ENCODE peak calls at places on chromosomes 2 and 18, in eight cellular contexts. One of them, this sample, is unnamed.

GRCh38 chr18:56431551-56431950 is 206.8 kb downstream of the TXNL1 start:
- DNase-seq in Panc1: no peak
- DNase-seq in cardiac muscle cell: no peak
- DNase-seq in astrocyte of the spinal cord: peak
- DNase-seq in choroid plexus epithelial cell: peak
- DNase-seq in H1: no peak
- DNase-seq in transverse colon: no peak
- DNase-seq in heart left ventricle: no peak
- DNase-seq in this sample: no peak

GRCh38 chr2:196335238-196335637 is 163.9 kb upstream of the STK17B start:
- DNase-seq in cardiac muscle cell: peak
- DNase-seq in transverse colon: no peak
- DNase-seq in H1: no peak
- DNase-seq in heart left ventricle: no peak
- DNase-seq in astrocyte of the spinal cord: peak
- DNase-seq in choroid plexus epithelial cell: peak
- DNase-seq in Panc1: peak
- DNase-seq in this sample: no peak

GRCh38 chr18:39166776-39167175 is 1601.2 kb upstream of the CELF4 start:
- DNase-seq in heart left ventricle: no peak
- DNase-seq in transverse colon: no peak
- DNase-seq in astrocyte of the spinal cord: no peak
- DNase-seq in cardiac muscle cell: no peak
- DNase-seq in choroid plexus epithelial cell: no peak
- DNase-seq in H1: no peak
- DNase-seq in Panc1: no peak
- DNase-seq in this sample: no peak

GRCh38 chr18:58527116-58528010 is 101.5 kb downstream of the ALPK2 start:
- DNase-seq in cardiac muscle cell: peak
- DNase-seq in H1: no peak
- DNase-seq in astrocyte of the spinal cord: peak
- DNase-seq in Panc1: no peak
- DNase-seq in choroid plexus epithelial cell: no peak
- DNase-seq in heart left ventricle: no peak
- DNase-seq in transverse colon: no peak
- DNase-seq in this sample: no peak

GRCh38 chr2:133439281-133439920 is 128.9 kb downstream of the NCKAP5 start:
- DNase-seq in heart left ventricle: no peak
- DNase-seq in H1: no peak
- DNase-seq in Panc1: no peak
- DNase-seq in cardiac muscle cell: no peak
- DNase-seq in transverse colon: no peak
- DNase-seq in astrocyte of the spinal cord: no peak
- DNase-seq in choroid plexus epithelial cell: no peak
- DNase-seq in this sample: no peak

GRCh38 chr2:61220768-61221167 is 58.8 kb downstream of the C2orf74 start:
- DNase-seq in astrocyte of the spinal cord: peak
- DNase-seq in heart left ventricle: no peak
- DNase-seq in Panc1: no peak
- DNase-seq in cardiac muscle cell: peak
- DNase-seq in choroid plexus epithelial cell: peak
- DNase-seq in transverse colon: no peak
- DNase-seq in H1: no peak
- DNase-seq in this sample: no peak

GRCh38 chr2:69138793-69139510 is 126.0 kb downstream of the ANTXR1 start:
- DNase-seq in astrocyte of the spinal cord: peak
- DNase-seq in Panc1: peak
- DNase-seq in cardiac muscle cell: peak
- DNase-seq in H1: no peak
- DNase-seq in transverse colon: peak
- DNase-seq in choroid plexus epithelial cell: peak
- DNase-seq in heart left ventricle: no peak
- DNase-seq in this sample: no peak

GRCh38 chr18:23502516-23503037 is 734 bp upstream of the RMC1 start:
- DNase-seq in cardiac muscle cell: no peak
- DNase-seq in heart left ventricle: no peak
- DNase-seq in H1: no peak
- DNase-seq in astrocyte of the spinal cord: no peak
- DNase-seq in choroid plexus epithelial cell: no peak
- DNase-seq in Panc1: no peak
- DNase-seq in transverse colon: peak
- DNase-seq in this sample: no peak

GRCh38 chr18:2515908-2516625 is 55.2 kb downstream of the METTL4 start:
- DNase-seq in transverse colon: no peak
- DNase-seq in cardiac muscle cell: peak
- DNase-seq in H1: no peak
- DNase-seq in astrocyte of the spinal cord: peak
- DNase-seq in Panc1: no peak
- DNase-seq in heart left ventricle: no peak
- DNase-seq in choroid plexus epithelial cell: peak
- DNase-seq in this sample: no peak

GRCh38 chr2:158120102-158120501 is 18.4 kb downstream of the UPP2 start:
- DNase-seq in transverse colon: no peak
- DNase-seq in Panc1: no peak
- DNase-seq in astrocyte of the spinal cord: no peak
- DNase-seq in choroid plexus epithelial cell: no peak
- DNase-seq in heart left ventricle: no peak
- DNase-seq in H1: no peak
- DNase-seq in cardiac muscle cell: no peak
- DNase-seq in this sample: no peak

GRCh38 chr2:37770797-37771196 is 99.4 kb upstream of the CDC42EP3 start:
- DNase-seq in Panc1: no peak
- DNase-seq in choroid plexus epithelial cell: no peak
- DNase-seq in astrocyte of the spinal cord: no peak
- DNase-seq in H1: no peak
- DNase-seq in cardiac muscle cell: no peak
- DNase-seq in heart left ventricle: no peak
- DNase-seq in transverse colon: no peak
- DNase-seq in this sample: no peak

GRCh38 chr18:13399511-13399910 is 181.0 kb downstream of the LDLRAD4 start:
- DNase-seq in choroid plexus epithelial cell: no peak
- DNase-seq in heart left ventricle: no peak
- DNase-seq in transverse colon: no peak
- DNase-seq in astrocyte of the spinal cord: no peak
- DNase-seq in cardiac muscle cell: no peak
- DNase-seq in Panc1: no peak
- DNase-seq in H1: no peak
- DNase-seq in this sample: no peak

GRCh38 chr2:26529406-26530070 is 51.6 kb upstream of the OTOF start:
- DNase-seq in cardiac muscle cell: no peak
- DNase-seq in transverse colon: no peak
- DNase-seq in heart left ventricle: no peak
- DNase-seq in astrocyte of the spinal cord: no peak
- DNase-seq in H1: no peak
- DNase-seq in choroid plexus epithelial cell: no peak
- DNase-seq in Panc1: no peak
- DNase-seq in this sample: no peak

GRCh38 chr2:26528870-26529269 is 50.9 kb upstream of the OTOF start:
- DNase-seq in Panc1: no peak
- DNase-seq in choroid plexus epithelial cell: no peak
- DNase-seq in transverse colon: peak
- DNase-seq in H1: no peak
- DNase-seq in cardiac muscle cell: no peak
- DNase-seq in heart left ventricle: no peak
- DNase-seq in astrocyte of the spinal cord: no peak
- DNase-seq in this sample: no peak

GRCh38 chr2:26532301-26533250 is 54.7 kb upstream of the OTOF start:
- DNase-seq in choroid plexus epithelial cell: no peak
- DNase-seq in H1: no peak
- DNase-seq in transverse colon: peak
- DNase-seq in heart left ventricle: no peak
- DNase-seq in cardiac muscle cell: no peak
- DNase-seq in Panc1: no peak
- DNase-seq in astrocyte of the spinal cord: no peak
- DNase-seq in this sample: no peak

GRCh38 chr2:26530141-26530540 is 52.2 kb upstream of the OTOF start:
- DNase-seq in choroid plexus epithelial cell: no peak
- DNase-seq in Panc1: no peak
- DNase-seq in H1: no peak
- DNase-seq in heart left ventricle: no peak
- DNase-seq in cardiac muscle cell: no peak
- DNase-seq in astrocyte of the spinal cord: no peak
- DNase-seq in transverse colon: no peak
- DNase-seq in this sample: no peak

DNA sequence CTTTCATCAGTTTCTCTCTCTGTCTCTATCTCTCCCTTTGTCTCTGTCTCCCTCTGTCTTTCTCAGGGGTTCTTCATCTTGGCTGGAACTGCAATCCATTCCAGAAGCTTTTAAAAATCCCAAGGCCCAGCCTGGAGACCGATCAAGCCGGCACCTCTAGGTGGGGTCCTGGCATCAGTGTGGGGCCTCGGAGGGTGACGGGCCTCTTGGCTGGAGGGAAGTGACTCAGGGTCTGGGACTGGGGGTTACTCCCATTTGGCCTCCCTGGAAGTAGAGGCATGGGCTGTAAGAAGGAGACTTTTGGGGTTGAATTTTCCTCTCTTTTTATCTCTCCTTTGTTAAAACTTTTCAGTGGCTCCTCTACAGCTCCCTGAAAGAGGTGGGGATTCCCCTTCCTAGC is 52.8 kb upstream of the OTOF start:
- DNase-seq in choroid plexus epithelial cell: peak
- DNase-seq in H1: no peak
- DNase-seq in cardiac muscle cell: peak
- DNase-seq in astrocyte of the spinal cord: peak
- DNase-seq in Panc1: no peak
- DNase-seq in transverse colon: no peak
- DNase-seq in heart left ventricle: no peak
- DNase-seq in this sample: no peak
- TF ChIP-seq CTCF in choroid plexus epithelial cell: no peak
- TF ChIP-seq CTCF in H1: no peak
- TF ChIP-seq CTCF in cardiac muscle cell: no peak
- TF ChIP-seq CTCF in astrocyte of the spinal cord: no peak
- TF ChIP-seq CTCF in Panc1: no peak
- TF ChIP-seq CTCF in transverse colon: no peak
- TF ChIP-seq CTCF in heart left ventricle: no peak
- TF ChIP-seq CTCF in this sample: no peak

GRCh38 chr2:203238711-203239526 is at the start of gene CYP20A1:
- DNase-seq in heart left ventricle: peak
- DNase-seq in H1: peak
- DNase-seq in choroid plexus epithelial cell: peak
- DNase-seq in astrocyte of the spinal cord: peak
- DNase-seq in transverse colon: peak
- DNase-seq in cardiac muscle cell: peak
- DNase-seq in Panc1: peak
- DNase-seq in this sample: peak
- TF ChIP-seq CTCF in heart left ventricle: peak
- TF ChIP-seq CTCF in H1: peak
- TF ChIP-seq CTCF in choroid plexus epithelial cell: peak
- TF ChIP-seq CTCF in astrocyte of the spinal cord: peak
- TF ChIP-seq CTCF in transverse colon: peak
- TF ChIP-seq CTCF in cardiac muscle cell: peak
- TF ChIP-seq CTCF in Panc1: peak
- TF ChIP-seq CTCF in this sample: peak

GRCh38 chr2:127196998-127197397 is 23.1 kb downstream of the CYP27C1 start:
- DNase-seq in heart left ventricle: no peak
- DNase-seq in astrocyte of the spinal cord: no peak
- DNase-seq in choroid plexus epithelial cell: no peak
- DNase-seq in cardiac muscle cell: no peak
- DNase-seq in transverse colon: no peak
- DNase-seq in H1: no peak
- DNase-seq in Panc1: no peak
- DNase-seq in this sample: no peak
- TF ChIP-seq CTCF in heart left ventricle: peak
- TF ChIP-seq CTCF in astrocyte of the spinal cord: peak
- TF ChIP-seq CTCF in choroid plexus epithelial cell: peak
- TF ChIP-seq CTCF in cardiac muscle cell: peak
- TF ChIP-seq CTCF in transverse colon: peak
- TF ChIP-seq CTCF in H1: peak
- TF ChIP-seq CTCF in Panc1: peak
- TF ChIP-seq CTCF in this sample: peak

GRCh38 chr2:168944065-168944464 is 43.0 kb downstream of the G6PC2 start:
- DNase-seq in choroid plexus epithelial cell: no peak
- DNase-seq in transverse colon: no peak
- DNase-seq in astrocyte of the spinal cord: no peak
- DNase-seq in H1: no peak
- DNase-seq in heart left ventricle: no peak
- DNase-seq in cardiac muscle cell: peak
- DNase-seq in Panc1: no peak
- DNase-seq in this sample: no peak
- TF ChIP-seq CTCF in choroid plexus epithelial cell: no peak
- TF ChIP-seq CTCF in transverse colon: no peak
- TF ChIP-seq CTCF in astrocyte of the spinal cord: no peak
- TF ChIP-seq CTCF in H1: no peak
- TF ChIP-seq CTCF in heart left ventricle: no peak
- TF ChIP-seq CTCF in cardiac muscle cell: no peak
- TF ChIP-seq CTCF in Panc1: no peak
- TF ChIP-seq CTCF in this sample: no peak

GRCh38 chr2:153663371-153663770 is 184.8 kb upstream of the RPRM start:
- DNase-seq in transverse colon: no peak
- DNase-seq in H1: no peak
- DNase-seq in choroid plexus epithelial cell: no peak
- DNase-seq in astrocyte of the spinal cord: no peak
- DNase-seq in heart left ventricle: no peak
- DNase-seq in cardiac muscle cell: no peak
- DNase-seq in Panc1: no peak
- DNase-seq in this sample: no peak
- TF ChIP-seq CTCF in transverse colon: no peak
- TF ChIP-seq CTCF in H1: no peak
- TF ChIP-seq CTCF in choroid plexus epithelial cell: no peak
- TF ChIP-seq CTCF in astrocyte of the spinal cord: no peak
- TF ChIP-seq CTCF in heart left ventricle: no peak
- TF ChIP-seq CTCF in cardiac muscle cell: no peak
- TF ChIP-seq CTCF in Panc1: no peak
- TF ChIP-seq CTCF in this sample: no peak

DNA sequence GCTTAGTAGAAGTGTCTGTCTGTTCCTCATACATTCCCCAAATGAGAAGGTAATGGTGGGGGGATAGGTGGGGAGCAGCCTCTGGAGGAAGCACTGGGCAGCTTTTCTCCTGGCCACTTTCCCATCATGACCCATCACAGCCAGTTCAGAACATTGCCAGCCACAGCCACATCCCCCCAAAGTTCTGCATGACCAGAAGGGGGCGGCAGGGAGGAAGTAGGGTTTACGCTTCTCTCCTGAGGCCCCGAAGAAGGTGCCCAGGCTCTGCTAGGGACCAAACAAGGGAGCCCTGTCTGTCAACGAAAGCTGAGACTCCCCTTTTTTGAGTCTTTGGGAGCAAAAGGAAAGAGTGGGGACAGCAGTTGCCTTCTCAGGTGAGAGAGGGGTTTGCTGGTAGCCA is 7.7 kb downstream of the IGFBP5 start:
- DNase-seq in cardiac muscle cell: no peak
- DNase-seq in heart left ventricle: no peak
- DNase-seq in H1: peak
- DNase-seq in astrocyte of the spinal cord: no peak
- DNase-seq in Panc1: no peak
- DNase-seq in choroid plexus epithelial cell: no peak
- DNase-seq in transverse colon: no peak
- DNase-seq in this sample: no peak
- TF ChIP-seq CTCF in cardiac muscle cell: peak
- TF ChIP-seq CTCF in heart left ventricle: peak
- TF ChIP-seq CTCF in H1: peak
- TF ChIP-seq CTCF in astrocyte of the spinal cord: peak
- TF ChIP-seq CTCF in Panc1: peak
- TF ChIP-seq CTCF in choroid plexus epithelial cell: peak
- TF ChIP-seq CTCF in transverse colon: no peak
- TF ChIP-seq CTCF in this sample: peak